ENCODE peak calls at places on chromosome 19, in four cellular contexts. T is K562, N is neural progenitor cell, V is PC-3. F is an unnamed sample.

GRCh38 chr19:33438987-33439781 is 65.7 kb downstream of the CEBPG start:
- DNase-seq in T (peak; percentile 25), N (no peak), V (no peak), F (no peak)

GRCh38 chr19:31249217-31249616 is 100.0 kb downstream of the TSHZ3 start:
- DNase-seq in T (no peak), N (no peak), V (no peak), F (no peak)

GRCh38 chr19:17419491-17420266 is at the start of gene MVB12A:
- DNase-seq in T (peak; percentile 98), N (peak; percentile 99), V (peak; percentile 99), F (peak; percentile 98)

GRCh38 chr19:33639034-33639681 is 17.4 kb downstream of the CHST8 start:
- DNase-seq in T (no peak), N (no peak), V (no peak), F (no peak)

GRCh38 chr19:10285393-10285792 is 1.4 kb upstream of the ICAM4 start:
- DNase-seq in T (no peak), N (no peak), V (no peak), F (no peak)

GRCh38 chr19:44809856-44810554 is 1.1 kb downstream of the BCAM start:
- DNase-seq in T (no peak), N (peak; percentile 39), V (no peak), F (no peak)

GRCh38 chr19:17357724-17358123 is 19.4 kb downstream of the PLVAP start:
- DNase-seq in T (peak; percentile 2), N (no peak), V (no peak), F (no peak)

GRCh38 chr19:45245334-45245787 is at the start of gene EXOC3L2:
- DNase-seq in T (peak; percentile 89), N (no peak), V (no peak), F (no peak)

GRCh38 chr19:41861098-41861768 is 1.2 kb downstream of the RPS19 start:
- DNase-seq in T (no peak), N (no peak), V (no peak), F (no peak)

GRCh38 chr19:2428027-2428690 is 773 bp upstream of the TIMM13 start:
- DNase-seq in T (no peak), N (peak; percentile 76), V (no peak), F (no peak)

GRCh38 chr19:1787116-1787515 is 25.0 kb downstream of the ATP8B3 start:
- DNase-seq in T (no peak), N (no peak), V (no peak), F (no peak)

GRCh38 chr19:32168111-32168510 is 177.3 kb upstream of the ZNF507 start:
- DNase-seq in T (no peak), N (no peak), V (no peak), F (no peak)

GRCh38 chr19:35055715-35056179 is 14.2 kb downstream of the HPN start:
- DNase-seq in T (peak; percentile 46), N (peak; percentile 59), V (peak; percentile 39), F (no peak)

GRCh38 chr19:42185281-42185680 is 32.2 kb downstream of the DEDD2 start:
- DNase-seq in T (no peak), N (no peak), V (no peak), F (peak; percentile 22)

GRCh38 chr19:42467437-42467760 is 24.7 kb upstream of the CXCL17 start:
- DNase-seq in T (no peak), N (no peak), V (no peak), F (no peak)

GRCh38 chr19:32178401-32178800 is 167.0 kb upstream of the ZNF507 start:
- DNase-seq in T (no peak), N (no peak), V (no peak), F (no peak)

GRCh38 chr19:57620673-57621348 is 6.8 kb downstream of the ZNF134 start:
- DNase-seq in T (no peak), N (no peak), V (no peak), F (peak; percentile 14)

GRCh38 chr19:31334849-31335624 is 14.2 kb downstream of the TSHZ3 start:
- DNase-seq in T (no peak), N (no peak), V (no peak), F (no peak)

GRCh38 chr19:48102870-48103751 is 7.5 kb downstream of the PLA2G4C start:
- DNase-seq in T (peak; percentile 82), N (peak; percentile 69), V (peak; percentile 59), F (peak; percentile 59)

GRCh38 chr19:18590273-18591272 is 2.0 kb downstream of the REX1BD start:
- DNase-seq in T (peak; percentile 81), N (peak; percentile 98), V (no peak), F (peak; percentile 74)

GRCh38 chr19:45848922-45849321 is 14.0 kb downstream of the SYMPK start:
- DNase-seq in T (no peak), N (no peak), V (peak; percentile 11), F (no peak)

GRCh38 chr19:20367811-20368294 is 197.7 kb downstream of the ZNF737 start:
- DNase-seq in T (no peak), N (peak; percentile 71), V (no peak), F (no peak)

GRCh38 chr19:788821-789472 is 8.3 kb upstream of the PTBP1 start:
- DNase-seq in T (no peak), N (peak; percentile 54), V (no peak), F (no peak)

GRCh38 chr19:8835446-8835845 is 3.3 kb downstream of the MBD3L1 start:
- DNase-seq in T (no peak), N (no peak), V (no peak), F (no peak)

GRCh38 chr19:42512743-42513304 is 15.5 kb downstream of the CEACAM1 start:
- DNase-seq in T (no peak), N (no peak), V (no peak), F (no peak)

GRCh38 chr19:15563931-15564330 is 51.1 kb upstream of the CYP4F8 start:
- DNase-seq in T (no peak), N (no peak), V (no peak), F (no peak)

GRCh38 chr19:13089139-13089856 is 13.4 kb downstream of the LYL1 start:
- DNase-seq in T (peak; percentile 44), N (peak; percentile 61), V (peak; percentile 43), F (no peak)
- H3K9ac ChIP-seq in T (peak overlapping the region; percentile 19), N (no peak overlapping the region), V (no peak overlapping the region), F (peak overlapping the region; percentile 83)

DNA sequence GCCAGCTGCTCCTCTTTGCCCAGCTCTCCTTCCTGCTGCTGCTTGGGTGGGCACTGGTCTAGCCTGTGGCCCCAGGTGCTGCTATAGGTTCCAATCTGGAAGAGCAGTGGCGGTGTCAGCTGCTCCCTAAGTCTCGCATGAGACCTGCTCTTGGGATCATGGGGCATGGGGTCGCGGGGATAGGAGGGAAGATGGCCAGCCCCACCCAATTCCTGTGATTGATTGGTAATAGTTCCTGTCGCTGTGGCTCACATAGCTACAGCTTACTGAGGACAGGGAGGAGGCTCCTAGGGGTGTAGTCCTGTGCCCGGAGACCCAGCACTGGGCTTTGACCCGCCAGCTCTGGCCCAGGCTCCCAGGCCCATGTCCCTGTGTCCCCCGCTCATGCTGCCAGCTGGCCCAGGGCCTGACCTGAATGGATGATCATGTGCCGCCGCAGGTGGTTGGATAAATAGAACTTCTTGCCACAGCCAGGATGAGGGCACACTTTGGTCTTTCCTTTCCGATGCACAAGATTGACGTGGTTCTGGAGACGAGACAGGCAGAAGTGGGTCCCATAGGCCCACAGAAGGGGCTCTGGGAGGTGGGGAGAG is 4.5 kb upstream of the ELAVL3 start:
- DNase-seq in T (no peak), N (no peak), V (no peak), F (no peak)
- H2AFZ ChIP-seq in T (no peak overlapping the region), N (no peak overlapping the region), V (no peak overlapping the region), F (no peak overlapping the region)

DNA sequence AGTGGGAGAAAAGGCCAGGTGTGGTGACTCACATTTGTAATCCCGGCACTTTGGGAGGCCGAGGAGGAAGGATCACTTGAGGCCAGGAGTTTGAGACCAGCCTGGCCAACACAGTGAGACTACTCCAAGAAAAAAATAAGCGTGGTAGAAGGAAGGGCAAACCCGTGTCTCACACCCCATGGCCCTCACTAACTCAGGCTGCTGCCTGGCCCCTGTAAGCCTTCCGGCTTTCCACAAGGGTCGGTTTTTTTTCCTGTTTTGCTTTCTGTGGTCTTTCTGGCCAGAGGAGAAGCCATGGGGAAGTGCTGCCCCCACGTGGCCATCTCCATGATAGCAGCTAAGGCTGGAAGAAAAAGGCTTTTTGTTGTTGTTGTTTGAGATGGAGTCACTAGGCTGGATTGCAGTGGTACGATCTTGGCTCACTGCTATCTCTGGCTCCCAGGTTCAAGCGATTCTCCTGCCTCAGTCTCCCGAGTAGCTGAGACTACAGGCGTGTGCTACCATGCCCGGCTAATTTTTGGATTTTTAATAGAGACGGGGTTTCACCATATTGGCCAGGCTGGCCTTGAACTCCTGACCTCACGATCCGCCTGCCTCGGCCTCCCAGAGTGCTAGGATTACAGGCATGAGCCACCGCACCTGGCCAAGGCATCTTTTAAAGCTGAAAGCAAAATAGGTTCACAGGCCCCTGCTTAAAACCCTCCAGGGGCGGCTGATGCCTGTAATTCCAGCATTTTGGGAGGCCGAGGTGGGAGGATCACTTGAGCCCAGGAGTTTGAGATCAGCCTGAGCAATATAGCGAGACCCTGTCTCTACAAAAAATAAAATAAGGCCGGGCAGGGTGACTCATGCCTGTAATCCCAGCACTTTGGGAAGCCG is 7.5 kb upstream of the ARHGEF18 start:
- DNase-seq in T (peak; percentile 46), N (peak; percentile 88), V (peak; percentile 92), F (peak; percentile 29)
- H3K9ac ChIP-seq in T (no peak overlapping the region), N (no peak overlapping the region), V (no peak overlapping the region), F (no peak overlapping the region)

DNA sequence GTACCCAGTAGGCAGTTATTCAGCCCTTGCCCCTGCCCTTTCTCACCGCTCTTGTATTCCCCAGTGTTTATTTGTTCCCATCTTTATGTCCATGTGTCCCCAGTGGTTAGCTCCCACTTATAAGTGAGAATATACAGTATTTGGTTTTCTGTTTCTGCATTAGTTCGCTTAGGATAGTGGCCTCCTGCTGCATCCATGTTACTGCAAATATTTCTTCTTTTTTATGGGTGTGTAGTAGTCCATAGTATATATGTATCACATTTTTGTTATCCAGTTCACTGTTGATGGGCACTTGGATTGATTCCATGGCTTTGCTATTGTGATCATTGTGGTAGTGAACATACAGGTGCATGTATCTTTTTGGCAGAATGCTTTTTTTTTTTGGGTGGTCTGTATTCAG is 32.7 kb downstream of the URI1 start:
- DNase-seq in T (no peak), N (no peak), V (no peak), F (no peak)
- H2AFZ ChIP-seq in T (no peak overlapping the region), N (no peak overlapping the region), V (no peak overlapping the region), F (no peak overlapping the region)

GRCh38 chr19:5048727-5049553 is 80.0 kb downstream of the KDM4B start:
- DNase-seq in T (no peak), N (no peak), V (peak; percentile 68), F (peak; percentile 76)
- H3K9ac ChIP-seq in T (no peak overlapping the region), N (no peak overlapping the region), V (peak overlapping the region; percentile 58), F (peak overlapping the region; percentile 67)

DNA sequence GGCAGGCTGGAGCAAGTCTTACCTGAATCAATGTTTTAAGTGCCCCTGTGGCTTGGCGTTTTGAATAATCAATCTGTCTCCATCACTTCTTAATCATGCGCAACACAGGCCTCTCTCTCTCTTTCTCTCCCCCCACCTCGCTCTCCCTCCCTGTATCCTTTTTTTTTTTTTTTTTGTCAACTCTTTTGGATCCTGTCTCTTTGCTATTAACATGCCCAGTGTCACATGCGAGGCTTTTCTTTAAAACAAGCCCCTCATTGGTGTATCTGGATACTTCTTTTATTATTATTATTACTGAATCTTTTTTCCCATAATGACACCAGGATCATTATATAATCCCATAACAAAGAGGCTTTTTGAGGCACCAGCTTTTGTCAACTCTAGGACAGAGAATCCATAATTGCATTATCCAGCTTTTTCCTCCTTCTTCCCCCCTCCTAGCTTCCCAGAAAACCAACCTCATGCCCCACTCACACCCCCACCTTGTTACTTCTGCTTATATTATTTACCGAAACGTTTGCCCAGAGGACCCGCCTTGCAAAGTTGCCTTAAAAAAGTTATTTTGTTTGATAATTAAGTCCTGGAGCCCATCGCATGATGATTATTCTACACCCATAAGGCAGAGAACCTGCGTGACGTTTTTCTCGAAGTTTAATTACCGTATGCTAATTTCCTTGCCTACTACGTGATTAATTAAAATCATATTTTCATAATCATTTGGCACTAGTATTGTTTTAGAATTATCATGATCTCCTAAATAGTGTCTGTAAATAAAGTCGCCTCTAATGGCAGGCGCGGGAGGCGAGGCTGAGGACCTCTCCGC is 148.1 kb upstream of the ZNF536 start:
- DNase-seq in T (no peak), N (no peak), V (no peak), F (no peak)
- H2AFZ ChIP-seq in T (no peak overlapping the region), N (no peak overlapping the region), V (no peak overlapping the region), F (no peak overlapping the region)